ENCODE peak calls at places on chromosomes 3 and 15, in nine cellular contexts. B is activated T-cell treated with anti-CD3 and anti-CD28 coated beads, Interleukin-2, amount 50 U/mL, for 24 hours; V is hepatocyte; Z is fibroblast of the aortic adventitia; J is endothelial cell; K is A549; M is adrenal gland; Q is progenitor cell of endocrine pancreas; S is sciatic nerve. Y is an unnamed sample.

GRCh38 chr15:89749951-89750559 is 994 bp downstream of the MESP1 start:
- DNase-seq in B (no peak), V (no peak), Z (no peak), J (no peak), K (no peak), M (no peak), Q (no peak), S (no peak), Y (no peak)

GRCh38 chr3:186534113-186534669 is 10.0 kb downstream of the CRYGS start:
- DNase-seq in B (peak; percentile 61), V (no peak), Z (no peak), J (no peak), K (no peak), M (no peak), Q (no peak), S (no peak), Y (no peak)

GRCh38 chr15:39781967-39782292 is 711 bp downstream of the FSIP1 start:
- DNase-seq in B (no peak), V (no peak), Z (no peak), J (no peak), K (no peak), M (no peak), Q (no peak), S (no peak), Y (no peak)

GRCh38 chr15:89367485-89368451 is 33.1 kb upstream of the POLG start:
- DNase-seq in B (no peak), V (no peak), Z (no peak), J (no peak), K (peak; percentile 78), M (no peak), Q (no peak), S (no peak), Y (no peak)

GRCh38 chr15:65641723-65642475 is 20.2 kb downstream of the SLC24A1 start:
- DNase-seq in B (no peak), V (no peak), Z (no peak), J (no peak), K (no peak), M (no peak), Q (no peak), S (no peak), Y (no peak)

GRCh38 chr3:159803444-159803843 is 185.2 kb upstream of the IL12A start:
- DNase-seq in B (no peak), V (no peak), Z (no peak), J (no peak), K (no peak), M (no peak), Q (no peak), S (no peak), Y (no peak)

GRCh38 chr3:149542375-149543312 is 68.1 kb downstream of the TM4SF4 start:
- DNase-seq in B (no peak), V (peak; percentile 31), Z (peak; percentile 54), J (no peak), K (peak; percentile 62), M (no peak), Q (no peak), S (no peak), Y (no peak)

GRCh38 chr15:55407631-55407948 is 569 bp downstream of the CCPG1 start:
- DNase-seq in B (no peak), V (no peak), Z (peak; percentile 50), J (no peak), K (peak; percentile 45), M (no peak), Q (no peak), S (no peak), Y (no peak)

GRCh38 chr15:80777137-80777536 is 2.0 kb upstream of the CEMIP start:
- DNase-seq in B (no peak), V (peak; percentile 35), Z (peak; percentile 99), J (no peak), K (no peak), M (peak; percentile 23), Q (no peak), S (no peak), Y (no peak)

GRCh38 chr3:64932666-64933342 is 245.0 kb upstream of the ADAMTS9 start:
- DNase-seq in B (no peak), V (peak; percentile 72), Z (no peak), J (no peak), K (no peak), M (no peak), Q (no peak), S (no peak), Y (no peak)

GRCh38 chr3:126945171-126945721 is 37.7 kb upstream of the PLXNA1 start:
- DNase-seq in B (no peak), V (no peak), Z (no peak), J (no peak), K (no peak), M (no peak), Q (no peak), S (no peak), Y (no peak)

GRCh38 chr3:8954938-8955763 is 8.1 kb downstream of the RAD18 start:
- DNase-seq in B (no peak), V (no peak), Z (peak; percentile 87), J (no peak), K (no peak), M (no peak), Q (no peak), S (no peak), Y (no peak)

GRCh38 chr3:45980229-45980813 is 15.3 kb downstream of the FYCO1 start:
- DNase-seq in B (no peak), V (no peak), Z (no peak), J (no peak), K (no peak), M (no peak), Q (no peak), S (no peak), Y (no peak)

GRCh38 chr3:194971009-194971408 is 285.3 kb downstream of the FAM43A start:
- DNase-seq in B (no peak), V (no peak), Z (no peak), J (no peak), K (no peak), M (no peak), Q (no peak), S (no peak), Y (no peak)

GRCh38 chr3:58260261-58260731 is 22.7 kb downstream of the ABHD6 start:
- DNase-seq in B (no peak), V (no peak), Z (peak; percentile 37), J (no peak), K (no peak), M (no peak), Q (no peak), S (no peak), Y (no peak)

GRCh38 chr15:29924750-29925149 is 102.5 kb upstream of the TJP1 start:
- DNase-seq in B (no peak), V (peak; percentile 79), Z (peak; percentile 89), J (peak; percentile 56), K (peak; percentile 72), M (no peak), Q (peak; percentile 48), S (no peak), Y (no peak)

GRCh38 chr15:53836618-53837017 is 77.2 kb upstream of the WDR72 start:
- DNase-seq in B (no peak), V (peak; percentile 28), Z (no peak), J (no peak), K (no peak), M (no peak), Q (no peak), S (no peak), Y (no peak)

GRCh38 chr15:42286445-42287029 is 13.3 kb upstream of the TMEM87A start:
- DNase-seq in B (no peak), V (no peak), Z (peak; percentile 25), J (no peak), K (no peak), M (no peak), Q (no peak), S (no peak), Y (no peak)

GRCh38 chr3:156761713-156762575 is 64.2 kb upstream of the LEKR1 start:
- DNase-seq in B (no peak), V (no peak), Z (peak; percentile 82), J (no peak), K (no peak), M (no peak), Q (no peak), S (no peak), Y (no peak)

GRCh38 chr3:187066228-187066995 is 72.9 kb downstream of the RPL39L start:
- DNase-seq in B (peak; percentile 48), V (peak; percentile 46), Z (peak; percentile 40), J (peak; percentile 34), K (peak; percentile 46), M (no peak), Q (no peak), S (no peak), Y (no peak)

GRCh38 chr3:150312018-150312657 is 96.0 kb upstream of the TSC22D2 start:
- DNase-seq in B (no peak), V (no peak), Z (no peak), J (no peak), K (no peak), M (no peak), Q (no peak), S (no peak), Y (no peak)

GRCh38 chr3:29694783-29695182 is 413.9 kb downstream of the RBMS3 start:
- DNase-seq in B (no peak), V (peak; percentile 76), Z (peak; percentile 98), J (no peak), K (peak; percentile 85), M (no peak), Q (no peak), S (no peak), Y (no peak)

GRCh38 chr3:183254816-183255730 is 2.0 kb downstream of the B3GNT5 start:
- DNase-seq in B (no peak), V (peak; percentile 47), Z (no peak), J (no peak), K (no peak), M (no peak), Q (no peak), S (no peak), Y (peak; percentile 12)

GRCh38 chr3:128067481-128067880 is 15.2 kb downstream of the SEC61A1 start:
- DNase-seq in B (no peak), V (no peak), Z (no peak), J (no peak), K (peak; percentile 16), M (no peak), Q (no peak), S (no peak), Y (no peak)

GRCh38 chr3:157078131-157078835 is 81.7 kb downstream of the CCNL1 start:
- DNase-seq in B (no peak), V (no peak), Z (no peak), J (no peak), K (no peak), M (no peak), Q (no peak), S (no peak), Y (no peak)

GRCh38 chr3:184568918-184569829 is 7.6 kb downstream of the EPHB3 start:
- DNase-seq in B (peak; percentile 54), V (peak; percentile 91), Z (peak; percentile 98), J (no peak), K (no peak), M (peak; percentile 72), Q (no peak), S (peak; percentile 92), Y (no peak)

GRCh38 chr15:67405208-67406191 is 115.4 kb upstream of the C15orf61 start:
- DNase-seq in B (no peak), V (peak; percentile 33), Z (peak; percentile 77), J (no peak), K (peak; percentile 13), M (peak; percentile 41), Q (no peak), S (no peak), Y (no peak)

GRCh38 chr3:190575441-190576190 is 61.7 kb downstream of the IL1RAP start:
- DNase-seq in B (no peak), V (no peak), Z (no peak), J (no peak), K (no peak), M (no peak), Q (no peak), S (no peak), Y (peak; percentile 23)

GRCh38 chr3:178205750-178206149 is 330.5 kb upstream of the KCNMB2 start:
- DNase-seq in B (no peak), V (no peak), Z (peak; percentile 63), J (no peak), K (no peak), M (no peak), Q (no peak), S (no peak), Y (no peak)